ENCODE peak calls at places on chromosomes 4 and X, in five cellular contexts. One of them, this sample, is unnamed.

GRCh38 chr4:1594871-1595788 is 89.0 kb downstream of the FAM53A start:
- DNase-seq in heart left ventricle: peak; percentile 19
- DNase-seq in right cardiac atrium: peak; percentile 54
- DNase-seq in uterus: no peak
- DNase-seq in mammary epithelial cell: no peak
- DNase-seq in this sample: no peak

GRCh38 chr4:121070274-121070673 is 2.1 kb downstream of the NDNF start:
- DNase-seq in heart left ventricle: peak; percentile 27
- DNase-seq in right cardiac atrium: no peak
- DNase-seq in uterus: no peak
- DNase-seq in mammary epithelial cell: no peak
- DNase-seq in this sample: no peak

GRCh38 chr4:127251423-127251822 is 381.3 kb upstream of the INTU start:
- DNase-seq in heart left ventricle: no peak
- DNase-seq in right cardiac atrium: no peak
- DNase-seq in uterus: no peak
- DNase-seq in mammary epithelial cell: peak; percentile 51
- DNase-seq in this sample: no peak

GRCh38 chr4:89899854-89900253 is 5.2 kb downstream of the MMRN1 start:
- DNase-seq in heart left ventricle: no peak
- DNase-seq in right cardiac atrium: no peak
- DNase-seq in uterus: no peak
- DNase-seq in mammary epithelial cell: no peak
- DNase-seq in this sample: no peak

GRCh38 chrX:29466441-29466840 is 748.9 kb upstream of the MAGEB2 start:
- DNase-seq in heart left ventricle: no peak
- DNase-seq in right cardiac atrium: no peak
- DNase-seq in uterus: no peak
- DNase-seq in mammary epithelial cell: no peak
- DNase-seq in this sample: no peak

GRCh38 chr4:42654606-42655005 is 2.3 kb downstream of the ATP8A1 start:
- DNase-seq in heart left ventricle: peak; percentile 42
- DNase-seq in right cardiac atrium: peak; percentile 35
- DNase-seq in uterus: no peak
- DNase-seq in mammary epithelial cell: peak; percentile 63
- DNase-seq in this sample: no peak

GRCh38 chr4:37928896-37929537 is 31.2 kb upstream of the PTTG2 start:
- DNase-seq in heart left ventricle: no peak
- DNase-seq in right cardiac atrium: no peak
- DNase-seq in uterus: no peak
- DNase-seq in mammary epithelial cell: no peak
- DNase-seq in this sample: no peak

GRCh38 chrX:96576358-96576757 is 108.3 kb upstream of the DIAPH2 start:
- DNase-seq in heart left ventricle: no peak
- DNase-seq in right cardiac atrium: no peak
- DNase-seq in uterus: no peak
- DNase-seq in mammary epithelial cell: no peak
- DNase-seq in this sample: no peak

GRCh38 chrX:150370589-150371312 is 7.6 kb downstream of the MAMLD1 start:
- DNase-seq in heart left ventricle: no peak
- DNase-seq in right cardiac atrium: no peak
- DNase-seq in uterus: no peak
- DNase-seq in mammary epithelial cell: no peak
- DNase-seq in this sample: no peak

GRCh38 chr4:3205995-3206394 is 43.0 kb upstream of the MSANTD1 start:
- DNase-seq in heart left ventricle: no peak
- DNase-seq in right cardiac atrium: no peak
- DNase-seq in uterus: no peak
- DNase-seq in mammary epithelial cell: no peak
- DNase-seq in this sample: no peak

GRCh38 chrX:105461013-105461412 is 240.5 kb upstream of the TEX13A start:
- DNase-seq in heart left ventricle: no peak
- DNase-seq in right cardiac atrium: no peak
- DNase-seq in uterus: no peak
- DNase-seq in mammary epithelial cell: peak; percentile 81
- DNase-seq in this sample: no peak

GRCh38 chr4:77819409-77819835 is 254 bp upstream of the CNOT6L start:
- DNase-seq in heart left ventricle: no peak
- DNase-seq in right cardiac atrium: no peak
- DNase-seq in uterus: no peak
- DNase-seq in mammary epithelial cell: no peak
- DNase-seq in this sample: no peak

GRCh38 chr4:137345597-137345996 is 186.7 kb downstream of the PCDH18 start:
- DNase-seq in heart left ventricle: no peak
- DNase-seq in right cardiac atrium: no peak
- DNase-seq in uterus: no peak
- DNase-seq in mammary epithelial cell: no peak
- DNase-seq in this sample: no peak

GRCh38 chr4:56668267-56668666 is 12.8 kb downstream of the HOPX start:
- DNase-seq in heart left ventricle: no peak
- DNase-seq in right cardiac atrium: no peak
- DNase-seq in uterus: no peak
- DNase-seq in mammary epithelial cell: no peak
- DNase-seq in this sample: no peak

GRCh38 chr4:107631568-107631967 is 88.5 kb downstream of the PAPSS1 start:
- DNase-seq in heart left ventricle: peak; percentile 26
- DNase-seq in right cardiac atrium: peak; percentile 73
- DNase-seq in uterus: no peak
- DNase-seq in mammary epithelial cell: no peak
- DNase-seq in this sample: no peak

GRCh38 chr4:15233626-15234025 is 194.2 kb upstream of the C1QTNF7 start:
- DNase-seq in heart left ventricle: no peak
- DNase-seq in right cardiac atrium: no peak
- DNase-seq in uterus: no peak
- DNase-seq in mammary epithelial cell: no peak
- DNase-seq in this sample: no peak

GRCh38 chr4:106208481-106209460 is 107.2 kb downstream of the TBCK start:
- DNase-seq in heart left ventricle: no peak
- DNase-seq in right cardiac atrium: peak; percentile 21
- DNase-seq in uterus: no peak
- DNase-seq in mammary epithelial cell: no peak
- DNase-seq in this sample: no peak

GRCh38 chrX:46587158-46587557 is 13.6 kb downstream of the CHST7 start:
- DNase-seq in heart left ventricle: no peak
- DNase-seq in right cardiac atrium: no peak
- DNase-seq in uterus: peak; percentile 31
- DNase-seq in mammary epithelial cell: peak; percentile 76
- DNase-seq in this sample: no peak
- H3K4me1 ChIP-seq in heart left ventricle: peaks cover 22% of the 10 kb centered on the region
- H3K4me1 ChIP-seq in right cardiac atrium: peaks cover 8% of the 10 kb centered on the region
- H3K4me1 ChIP-seq in uterus: no peaks in the 10 kb centered on the region
- H3K4me1 ChIP-seq in mammary epithelial cell: peaks cover 39% of the 10 kb centered on the region
- H3K4me1 ChIP-seq in this sample: peaks cover 32% of the 10 kb centered on the region

GRCh38 chr4:40182041-40182440 is 14.8 kb upstream of the RHOH start:
- DNase-seq in heart left ventricle: no peak
- DNase-seq in right cardiac atrium: no peak
- DNase-seq in uterus: no peak
- DNase-seq in mammary epithelial cell: no peak
- DNase-seq in this sample: no peak
- H3K4me1 ChIP-seq in heart left ventricle: no peaks in the 10 kb centered on the region
- H3K4me1 ChIP-seq in right cardiac atrium: no peaks in the 10 kb centered on the region
- H3K4me1 ChIP-seq in uterus: no peaks in the 10 kb centered on the region
- H3K4me1 ChIP-seq in mammary epithelial cell: peaks cover 49% of the 10 kb centered on the region
- H3K4me1 ChIP-seq in this sample: peaks cover 55% of the 10 kb centered on the region

GRCh38 chrX:15848576-15848975 is 6.0 kb downstream of the AP1S2 start:
- DNase-seq in heart left ventricle: no peak
- DNase-seq in right cardiac atrium: no peak
- DNase-seq in uterus: no peak
- DNase-seq in mammary epithelial cell: no peak
- DNase-seq in this sample: no peak
- H3K4me1 ChIP-seq in heart left ventricle: no peaks in the 10 kb centered on the region
- H3K4me1 ChIP-seq in right cardiac atrium: no peaks in the 10 kb centered on the region
- H3K4me1 ChIP-seq in uterus: peaks cover 3% of the 10 kb centered on the region
- H3K4me1 ChIP-seq in mammary epithelial cell: peaks cover 4% of the 10 kb centered on the region
- H3K4me1 ChIP-seq in this sample: peaks cover 4% of the 10 kb centered on the region

DNA sequence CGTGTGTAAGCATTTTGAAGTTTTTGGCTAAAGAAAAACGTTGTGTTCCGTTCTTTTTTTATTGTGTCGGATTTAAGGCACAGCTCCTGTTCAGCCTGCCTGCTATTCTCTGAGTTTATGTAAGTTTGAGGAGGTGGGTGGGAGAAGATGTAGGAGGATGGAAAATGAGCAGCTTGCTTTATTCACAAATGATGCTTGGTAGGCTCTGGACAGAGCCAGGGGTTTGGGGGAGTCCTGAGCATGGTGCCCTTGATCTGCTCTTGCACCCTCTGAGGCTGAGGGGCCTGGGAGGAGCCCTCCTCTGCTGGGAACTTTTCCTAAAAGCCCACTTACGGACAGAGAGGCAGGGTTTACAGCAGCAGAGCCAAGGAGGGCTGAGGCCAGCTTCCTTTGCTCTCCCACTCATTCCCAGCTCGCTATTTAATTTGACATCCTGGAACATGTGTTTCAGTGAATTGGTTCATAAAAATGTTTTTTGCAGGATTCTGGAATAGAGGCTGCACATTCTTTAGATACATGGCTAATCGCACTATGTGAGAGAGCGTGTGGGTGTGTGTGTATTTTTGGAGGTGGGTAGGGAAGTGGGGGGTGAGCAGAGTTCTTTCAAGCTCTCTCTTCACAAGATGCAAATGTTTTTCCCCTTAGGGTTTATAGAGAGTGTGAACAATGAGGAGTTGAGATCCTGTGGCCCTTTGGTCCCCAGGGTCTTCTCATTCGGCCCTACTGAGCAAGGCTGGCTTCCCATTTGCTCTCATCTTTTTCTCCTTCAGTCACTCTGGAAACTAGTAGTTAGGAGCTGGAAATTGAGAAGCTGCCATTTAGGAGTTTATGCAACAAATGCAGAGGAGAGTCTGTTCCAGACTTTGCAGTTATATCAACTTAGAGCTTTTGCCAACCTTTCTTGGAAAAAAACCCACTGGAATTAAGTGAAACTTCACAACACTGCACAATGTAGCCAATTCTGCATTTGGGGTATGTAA is 32.1 kb downstream of the TMEM131L start:
- DNase-seq in heart left ventricle: no peak
- DNase-seq in right cardiac atrium: peak; percentile 52
- DNase-seq in uterus: peak; percentile 53
- DNase-seq in mammary epithelial cell: no peak
- DNase-seq in this sample: no peak
- H3K4me1 ChIP-seq in heart left ventricle: no peaks in the 10 kb centered on the region
- H3K4me1 ChIP-seq in right cardiac atrium: peaks cover 2% of the 10 kb centered on the region
- H3K4me1 ChIP-seq in uterus: no peaks in the 10 kb centered on the region
- H3K4me1 ChIP-seq in mammary epithelial cell: peaks cover 54% of the 10 kb centered on the region
- H3K4me1 ChIP-seq in this sample: peaks cover 20% of the 10 kb centered on the region

GRCh38 chr4:184849184-184849583 is 23.4 kb upstream of the ACSL1 start:
- DNase-seq in heart left ventricle: no peak
- DNase-seq in right cardiac atrium: no peak
- DNase-seq in uterus: no peak
- DNase-seq in mammary epithelial cell: no peak
- DNase-seq in this sample: no peak
- H3K4me1 ChIP-seq in heart left ventricle: no peaks in the 10 kb centered on the region
- H3K4me1 ChIP-seq in right cardiac atrium: no peaks in the 10 kb centered on the region
- H3K4me1 ChIP-seq in uterus: no peaks in the 10 kb centered on the region
- H3K4me1 ChIP-seq in mammary epithelial cell: peaks cover 22% of the 10 kb centered on the region
- H3K4me1 ChIP-seq in this sample: no peaks in the 10 kb centered on the region

DNA sequence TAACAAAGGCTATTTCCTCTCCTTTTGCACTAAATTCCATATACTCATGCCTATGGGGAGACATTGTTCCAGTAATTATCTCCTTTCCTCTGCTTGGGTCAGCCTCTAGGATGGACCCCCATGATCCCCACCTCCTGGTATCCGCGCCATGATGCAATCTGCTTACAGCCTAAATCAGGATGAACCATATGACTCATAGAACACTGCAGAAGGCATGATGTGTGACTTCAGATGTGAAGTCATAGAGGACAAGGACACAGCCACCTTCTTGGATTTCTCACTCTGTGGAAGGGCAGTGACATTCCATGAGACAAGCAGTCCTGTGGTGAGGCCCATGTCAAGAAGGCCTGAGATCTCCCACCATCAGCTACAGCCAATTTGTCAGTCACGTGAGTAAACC is 9.0 kb upstream of the TMEM144 start:
- DNase-seq in heart left ventricle: no peak
- DNase-seq in right cardiac atrium: no peak
- DNase-seq in uterus: no peak
- DNase-seq in mammary epithelial cell: no peak
- DNase-seq in this sample: no peak
- H3K4me1 ChIP-seq in heart left ventricle: no peaks in the 10 kb centered on the region
- H3K4me1 ChIP-seq in right cardiac atrium: no peaks in the 10 kb centered on the region
- H3K4me1 ChIP-seq in uterus: no peaks in the 10 kb centered on the region
- H3K4me1 ChIP-seq in mammary epithelial cell: no peaks in the 10 kb centered on the region
- H3K4me1 ChIP-seq in this sample: no peaks in the 10 kb centered on the region

DNA sequence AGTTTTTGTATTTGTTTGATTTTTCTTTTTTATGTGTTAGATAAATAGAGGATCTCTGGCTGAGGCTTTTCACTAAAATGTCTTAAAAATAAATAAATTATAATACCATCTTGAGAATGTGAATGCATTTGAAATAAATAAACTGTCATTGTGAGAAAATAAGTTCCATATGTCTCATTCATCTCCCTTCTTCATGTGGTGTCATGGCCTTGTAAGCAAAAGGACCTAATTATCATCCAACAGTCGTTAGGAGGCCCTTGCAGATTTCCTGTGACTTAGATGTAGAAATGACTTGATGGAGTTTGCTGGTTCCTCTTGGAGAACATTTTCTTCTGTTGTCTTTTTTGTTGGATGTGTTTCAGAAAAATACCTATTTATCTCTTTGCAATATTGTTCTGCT is 389.9 kb downstream of the ARHGAP24 start:
- DNase-seq in heart left ventricle: no peak
- DNase-seq in right cardiac atrium: no peak
- DNase-seq in uterus: no peak
- DNase-seq in mammary epithelial cell: no peak
- DNase-seq in this sample: no peak
- H3K4me1 ChIP-seq in heart left ventricle: peaks cover 15% of the 10 kb centered on the region
- H3K4me1 ChIP-seq in right cardiac atrium: no peaks in the 10 kb centered on the region
- H3K4me1 ChIP-seq in uterus: no peaks in the 10 kb centered on the region
- H3K4me1 ChIP-seq in mammary epithelial cell: no peaks in the 10 kb centered on the region
- H3K4me1 ChIP-seq in this sample: no peaks in the 10 kb centered on the region

DNA sequence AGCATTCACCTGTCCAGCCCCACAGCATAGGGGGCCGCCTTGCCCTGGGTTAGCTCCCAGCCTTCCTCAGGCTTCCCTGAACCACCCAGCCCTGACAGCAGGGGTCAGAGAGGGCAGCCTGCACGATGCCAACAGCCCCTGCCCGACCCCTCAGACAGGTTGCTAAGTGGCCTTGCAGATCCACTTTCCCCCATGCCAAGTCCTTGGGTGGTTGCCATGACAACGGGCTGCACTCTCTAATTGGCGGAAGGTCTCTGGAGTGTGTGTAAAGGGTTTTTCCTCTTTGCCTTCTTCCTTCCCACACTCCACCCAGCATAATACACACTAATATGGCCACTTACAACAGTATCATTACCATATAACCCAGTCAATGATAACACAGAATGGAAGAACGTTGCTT is 99.6 kb upstream of the AFAP1 start:
- DNase-seq in heart left ventricle: no peak
- DNase-seq in right cardiac atrium: peak; percentile 48
- DNase-seq in uterus: no peak
- DNase-seq in mammary epithelial cell: no peak
- DNase-seq in this sample: no peak
- H3K4me1 ChIP-seq in heart left ventricle: no peaks in the 10 kb centered on the region
- H3K4me1 ChIP-seq in right cardiac atrium: no peaks in the 10 kb centered on the region
- H3K4me1 ChIP-seq in uterus: no peaks in the 10 kb centered on the region
- H3K4me1 ChIP-seq in mammary epithelial cell: peaks cover 13% of the 10 kb centered on the region
- H3K4me1 ChIP-seq in this sample: no peaks in the 10 kb centered on the region

GRCh38 chr4:24599275-24599674 is 14.9 kb upstream of the DHX15 start:
- DNase-seq in heart left ventricle: no peak
- DNase-seq in right cardiac atrium: no peak
- DNase-seq in uterus: no peak
- DNase-seq in mammary epithelial cell: no peak
- DNase-seq in this sample: no peak
- H3K4me1 ChIP-seq in heart left ventricle: no peaks in the 10 kb centered on the region
- H3K4me1 ChIP-seq in right cardiac atrium: no peaks in the 10 kb centered on the region
- H3K4me1 ChIP-seq in uterus: no peaks in the 10 kb centered on the region
- H3K4me1 ChIP-seq in mammary epithelial cell: peaks cover 36% of the 10 kb centered on the region
- H3K4me1 ChIP-seq in this sample: peaks cover 16% of the 10 kb centered on the region

This sample was measured in keratinocyte.